ENCODE peak calls at places on chromosomes 5 and 9, in six cellular contexts. P, F, B, E, Z and C are unnamed samples.
A peak's percentile ranks its signal among the peaks of the same experiment; 100 is the strongest.

GRCh38 chr9:38017149-38017884 is 51.7 kb downstream of the SHB start:
- DNase-seq in P (no peak), F (no peak), B (peak; percentile 63), E (no peak), Z (peak; percentile 84), C (no peak)

GRCh38 chr9:117411547-117411946 is 3.3 kb downstream of the ASTN2 start:
- DNase-seq in P (peak; percentile 18), F (no peak), B (peak; percentile 50), E (no peak), Z (peak; percentile 71), C (no peak)

GRCh38 chr5:51974834-51975233 is 591.6 kb downstream of the ISL1 start:
- DNase-seq in P (no peak), F (no peak), B (no peak), E (no peak), Z (no peak), C (no peak)

GRCh38 chr9:86434039-86434726 is 80.0 kb upstream of the TUT7 start:
- DNase-seq in P (peak; percentile 39), F (no peak), B (peak; percentile 47), E (peak; percentile 86), Z (no peak), C (no peak)

GRCh38 chr5:172901788-172902496 is 57.3 kb upstream of the RPL26L1 start:
- DNase-seq in P (no peak), F (no peak), B (peak; percentile 54), E (peak; percentile 76), Z (no peak), C (no peak)

GRCh38 chr5:146647656-146648199 is 131.7 kb upstream of the GPR151 start:
- DNase-seq in P (no peak), F (no peak), B (no peak), E (no peak), Z (no peak), C (no peak)

GRCh38 chr5:55172937-55173695 is at the start of gene CDC20B:
- DNase-seq in P (peak; percentile 23), F (peak; percentile 81), B (peak; percentile 76), E (peak; percentile 78), Z (peak; percentile 78), C (peak; percentile 89)

GRCh38 chr9:5608298-5609254 is 20.3 kb upstream of the RIC1 start:
- DNase-seq in P (peak; percentile 49), F (no peak), B (no peak), E (no peak), Z (no peak), C (no peak)

GRCh38 chr5:135254183-135254582 is 144.8 kb downstream of the MACROH2A1 start:
- DNase-seq in P (no peak), F (no peak), B (no peak), E (no peak), Z (no peak), C (no peak)

GRCh38 chr9:120998111-120998510 is 52.0 kb downstream of the C5 start:
- DNase-seq in P (peak; percentile 28), F (no peak), B (no peak), E (no peak), Z (no peak), C (no peak)

GRCh38 chr9:19161257-19162025 is 34.1 kb upstream of the PLIN2 start:
- DNase-seq in P (peak; percentile 100), F (peak; percentile 69), B (peak; percentile 69), E (peak; percentile 89), Z (peak; percentile 50), C (no peak)

GRCh38 chr5:140235776-140236558 is 61.0 kb downstream of the CYSTM1 start:
- DNase-seq in P (peak; percentile 48), F (no peak), B (no peak), E (no peak), Z (no peak), C (no peak)

GRCh38 chr5:136014049-136014516 is 14.7 kb upstream of the TGFBI start:
- DNase-seq in P (no peak), F (no peak), B (no peak), E (peak; percentile 86), Z (no peak), C (no peak)

GRCh38 chr5:93296338-93296737 is 284.7 kb downstream of the NR2F1-AS1 start:
- DNase-seq in P (no peak), F (no peak), B (no peak), E (no peak), Z (no peak), C (no peak)

GRCh38 chr5:172870261-172870806 is 36.3 kb downstream of the ERGIC1 start:
- DNase-seq in P (no peak), F (no peak), B (peak; percentile 52), E (peak; percentile 87), Z (no peak), C (no peak)

GRCh38 chr9:81395301-81396054 is 293.9 kb downstream of the TLE1 start:
- DNase-seq in P (no peak), F (no peak), B (no peak), E (no peak), Z (no peak), C (no peak)
- TF ChIP-seq EP300 in P (no peak), F (no peak), B (no peak), E (no peak), Z (no peak), C (no peak)

DNA sequence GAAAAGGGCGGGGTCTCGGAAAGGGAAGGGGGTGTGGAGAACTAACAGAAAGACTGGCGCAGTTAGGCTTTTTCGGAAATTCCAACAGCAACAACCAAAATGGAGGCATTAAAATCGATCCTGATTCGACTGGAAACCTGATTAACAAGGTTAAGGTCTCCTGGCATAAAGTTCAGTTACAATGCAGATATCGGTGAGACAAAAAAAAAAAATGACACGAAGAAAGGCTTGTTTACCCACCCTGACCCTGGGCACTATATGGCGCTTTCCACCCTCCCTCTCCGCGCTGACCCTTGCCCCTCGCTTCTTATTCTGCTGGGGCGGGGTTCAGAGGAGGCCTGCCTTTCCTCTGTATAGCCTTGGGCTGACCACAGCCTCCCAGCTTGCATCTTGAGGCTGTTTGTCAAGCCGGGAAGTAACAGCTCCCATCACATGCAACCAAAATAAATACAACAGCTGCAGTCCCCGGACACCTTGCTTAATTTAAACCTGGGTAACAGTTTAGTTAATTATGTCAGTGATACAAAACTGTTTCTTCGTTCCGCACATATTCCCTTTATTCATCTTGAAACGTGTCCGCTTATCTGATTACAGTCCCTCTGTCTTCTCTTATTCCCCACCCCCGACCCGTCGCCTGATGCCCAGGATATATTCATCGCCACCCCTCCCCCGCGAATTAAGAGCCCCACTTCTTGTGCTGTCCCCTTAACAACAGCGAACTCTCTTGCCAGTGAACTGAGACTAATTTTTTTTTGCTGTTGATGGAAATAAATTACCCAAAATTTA is 808 bp upstream of the PJA2 start:
- DNase-seq in P (no peak), F (peak; percentile 87), B (peak; percentile 43), E (peak; percentile 89), Z (peak; percentile 76), C (no peak)
- TF ChIP-seq POLR2A in P (peak; percentile 74), F (peak; percentile 54), B (peak; percentile 19), E (no peak), Z (no peak), C (no peak)

GRCh38 chr9:92324889-92325268 is 271 bp downstream of the NOL8 start:
- DNase-seq in P (no peak), F (no peak), B (no peak), E (peak; percentile 66), Z (no peak), C (peak; percentile 94)

GRCh38 chr9:92324451-92324850 is 699 bp downstream of the NOL8 start:
- DNase-seq in P (no peak), F (no peak), B (no peak), E (no peak), Z (no peak), C (no peak)

GRCh38 chr9:92325991-92326500 is 293 bp downstream of the CENPP start:
- DNase-seq in P (no peak), F (no peak), B (peak; percentile 29), E (no peak), Z (no peak), C (no peak)

GRCh38 chr9:92327283-92327850 is 1.6 kb downstream of the CENPP start:
- DNase-seq in P (no peak), F (no peak), B (no peak), E (no peak), Z (no peak), C (no peak)

DNA sequence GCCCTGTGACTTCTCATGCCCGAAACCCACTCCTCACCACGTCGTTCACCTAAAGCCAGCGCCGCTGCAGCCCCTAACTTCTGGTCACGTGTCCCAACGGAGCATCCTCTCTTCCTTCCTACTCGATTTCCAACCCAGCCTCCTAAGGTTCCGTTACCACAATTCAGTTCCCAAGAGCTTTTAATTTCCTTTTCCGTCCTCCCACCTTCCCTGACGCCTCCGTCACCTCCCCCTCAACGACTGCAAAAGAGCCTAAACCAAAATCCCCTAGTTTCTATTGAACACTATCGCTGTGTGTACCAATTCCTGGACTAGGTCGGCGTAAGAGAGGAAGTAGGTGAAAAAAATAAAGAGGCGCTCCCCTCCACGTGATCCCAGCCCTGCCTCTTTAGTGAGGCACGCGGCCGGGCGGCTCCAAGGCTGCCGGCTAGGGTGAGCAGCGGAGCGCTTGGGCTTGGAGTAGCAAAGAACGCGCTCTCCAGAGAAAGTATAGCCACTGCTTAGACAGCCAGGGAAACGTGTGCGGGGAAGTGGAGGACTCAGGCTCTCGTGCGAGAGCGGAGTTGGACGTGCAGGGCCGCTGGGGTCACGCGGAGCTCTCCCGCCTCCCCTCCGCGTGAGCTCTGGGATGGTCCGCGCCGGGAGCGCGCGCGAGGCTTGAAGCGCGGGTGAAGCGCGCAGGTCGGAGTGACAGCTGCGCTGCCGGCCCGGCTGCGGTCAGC is at the start of the genes CENPP and NOL8:
- DNase-seq in P (peak; percentile 86), F (peak; percentile 86), B (peak; percentile 89), E (peak; percentile 90), Z (peak; percentile 82), C (peak; percentile 95)
- TF ChIP-seq EP300 in P (peak; percentile 24), F (no peak), B (no peak), E (no peak), Z (no peak), C (no peak)

GRCh38 chr9:106964329-106964728 is 101.4 kb downstream of the ZNF462 start:
- DNase-seq in P (no peak), F (no peak), B (no peak), E (no peak), Z (no peak), C (no peak)

GRCh38 chr9:106964822-106965525 is 102.0 kb downstream of the ZNF462 start:
- DNase-seq in P (no peak), F (no peak), B (no peak), E (no peak), Z (no peak), C (no peak)

GRCh38 chr9:106962615-106963363 is 99.8 kb downstream of the ZNF462 start:
- DNase-seq in P (no peak), F (no peak), B (no peak), E (no peak), Z (no peak), C (peak; percentile 47)

GRCh38 chr9:106962105-106962504 is 99.1 kb downstream of the ZNF462 start:
- DNase-seq in P (no peak), F (no peak), B (no peak), E (no peak), Z (no peak), C (no peak)

GRCh38 chr9:106963684-106964083 is 100.7 kb downstream of the ZNF462 start:
- DNase-seq in P (no peak), F (no peak), B (no peak), E (no peak), Z (no peak), C (no peak)
- TF ChIP-seq POLR2A in P (no peak), F (no peak), B (no peak), E (no peak), Z (no peak), C (no peak)